ENCODE peak calls at places on chromosomes 7 and 10, in five cellular contexts. One of them, this sample, is unnamed.

GRCh38 chr10:77867124-77867715 is 59.3 kb downstream of the DLG5 start:
- DNase-seq in cerebellar cortex: no peak
- DNase-seq in LoVo: no peak
- DNase-seq in MCF 10A: no peak
- DNase-seq in kidney: no peak
- DNase-seq in this sample: no peak

GRCh38 chr10:125093199-125093841 is 67.0 kb downstream of the CTBP2 start:
- DNase-seq in cerebellar cortex: no peak
- DNase-seq in LoVo: no peak
- DNase-seq in MCF 10A: peak; percentile 32
- DNase-seq in kidney: peak; percentile 79
- DNase-seq in this sample: no peak

GRCh38 chr7:149188213-149188612 is 7.1 kb upstream of the ZNF282 start:
- DNase-seq in cerebellar cortex: no peak
- DNase-seq in LoVo: no peak
- DNase-seq in MCF 10A: no peak
- DNase-seq in kidney: no peak
- DNase-seq in this sample: no peak

GRCh38 chr10:114520453-114520852 is 116.2 kb upstream of the AFAP1L2 start:
- DNase-seq in cerebellar cortex: no peak
- DNase-seq in LoVo: peak; percentile 67
- DNase-seq in MCF 10A: peak; percentile 93
- DNase-seq in kidney: no peak
- DNase-seq in this sample: peak; percentile 69

GRCh38 chr10:45354261-45354660 is 19.8 kb upstream of the ALOX5 start:
- DNase-seq in cerebellar cortex: no peak
- DNase-seq in LoVo: no peak
- DNase-seq in MCF 10A: no peak
- DNase-seq in kidney: no peak
- DNase-seq in this sample: peak; percentile 46

GRCh38 chr7:73966062-73966940 is 61.7 kb upstream of the ELN start:
- DNase-seq in cerebellar cortex: no peak
- DNase-seq in LoVo: no peak
- DNase-seq in MCF 10A: no peak
- DNase-seq in kidney: no peak
- DNase-seq in this sample: peak; percentile 63

GRCh38 chr7:85290252-85290651 is 103.4 kb upstream of the SEMA3D start:
- DNase-seq in cerebellar cortex: no peak
- DNase-seq in LoVo: no peak
- DNase-seq in MCF 10A: no peak
- DNase-seq in kidney: no peak
- DNase-seq in this sample: no peak

GRCh38 chr10:74474022-74474713 is 323.1 kb downstream of the ADK start:
- DNase-seq in cerebellar cortex: no peak
- DNase-seq in LoVo: no peak
- DNase-seq in MCF 10A: peak; percentile 60
- DNase-seq in kidney: no peak
- DNase-seq in this sample: no peak

GRCh38 chr7:93948106-93948505 is 26.6 kb downstream of the GNG11 start:
- DNase-seq in cerebellar cortex: no peak
- DNase-seq in LoVo: no peak
- DNase-seq in MCF 10A: no peak
- DNase-seq in kidney: no peak
- DNase-seq in this sample: no peak

GRCh38 chr7:132666076-132666775 is 90.0 kb upstream of the PLXNA4 start:
- DNase-seq in cerebellar cortex: no peak
- DNase-seq in LoVo: no peak
- DNase-seq in MCF 10A: no peak
- DNase-seq in kidney: no peak
- DNase-seq in this sample: no peak

GRCh38 chr10:106576534-106576933 is 588.0 kb downstream of the SORCS1 start:
- DNase-seq in cerebellar cortex: no peak
- DNase-seq in LoVo: no peak
- DNase-seq in MCF 10A: no peak
- DNase-seq in kidney: no peak
- DNase-seq in this sample: no peak

This sample was measured in ascending aorta.